ENCODE peak calls at places on chromosome 6, in nine cellular contexts. O is HepG2, Y is Panc1, Q is HL-60, Z is HCT116, E is K562, J is SK-N-SH, U is GM12878, K is GM23338. V is an unnamed sample.

GRCh38 chr6:149922642-149923326 is at the start of gene RAET1G:
- DNase-seq in Y (peak), Q (peak), O (peak), Z (peak), J (peak), E (peak), K (peak), U (no peak), V (peak)

GRCh38 chr6:125843593-125843992 is 52.8 kb downstream of the NCOA7 start:
- DNase-seq in Q (peak), K (no peak), U (no peak), O (no peak), E (peak), Z (no peak), Y (no peak), J (no peak), V (no peak)

GRCh38 chr6:147648936-147649335 is 140.4 kb downstream of the SAMD5 start:
- DNase-seq in E (no peak), Z (no peak), Q (no peak), U (no peak), J (no peak), K (no peak), Y (no peak), O (no peak), V (no peak)

GRCh38 chr6:138586638-138587037 is 87.3 kb upstream of the NHSL1 start:
- DNase-seq in Y (no peak), U (no peak), O (no peak), Z (no peak), K (no peak), Q (no peak), E (no peak), J (no peak), V (no peak)

GRCh38 chr6:38143191-38144154 is 323.9 kb downstream of the ZFAND3 start:
- DNase-seq in Q (no peak), O (no peak), Y (no peak), J (peak), E (no peak), Z (no peak), K (no peak), U (no peak), V (no peak)

GRCh38 chr6:107652526-107653182 is 162.7 kb downstream of the SOBP start:
- DNase-seq in K (no peak), O (no peak), Z (no peak), E (no peak), J (no peak), Y (no peak), Q (no peak), U (no peak), V (no peak)

GRCh38 chr6:38262609-38263008 is 377.1 kb downstream of the BTBD9 start:
- DNase-seq in Z (no peak), E (no peak), Y (no peak), K (no peak), O (no peak), J (no peak), U (no peak), Q (no peak), V (no peak)

GRCh38 chr6:33906413-33906812 is 102.6 kb upstream of the MLN start:
- DNase-seq in Y (no peak), O (no peak), E (no peak), Q (no peak), K (no peak), Z (no peak), J (no peak), U (no peak), V (no peak)

GRCh38 chr6:112237066-112237465 is 17.3 kb downstream of the LAMA4 start:
- DNase-seq in Y (no peak), K (no peak), J (no peak), E (no peak), U (no peak), O (no peak), Z (no peak), Q (no peak), V (no peak)

GRCh38 chr6:113596477-113596876 is 260.7 kb upstream of the MARCKS start:
- DNase-seq in K (no peak), O (no peak), Z (no peak), J (no peak), E (no peak), U (no peak), Q (no peak), Y (no peak), V (no peak)

GRCh38 chr6:131660195-131660594 is 23.1 kb downstream of the ENPP3 start:
- DNase-seq in Q (peak), Y (no peak), O (no peak), K (no peak), Z (peak), J (no peak), U (no peak), E (no peak), V (no peak)

GRCh38 chr6:156166093-156166492 is 611.1 kb upstream of the ARID1B start:
- DNase-seq in Q (no peak), O (no peak), J (no peak), Z (no peak), E (no peak), K (no peak), U (no peak), Y (no peak), V (no peak)

GRCh38 chr6:23388239-23388803 is 737.7 kb upstream of the NRSN1 start:
- DNase-seq in O (no peak), Q (no peak), U (no peak), Z (no peak), E (no peak), Y (no peak), J (no peak), K (no peak), V (no peak)

GRCh38 chr6:12174878-12175277 is 115.3 kb upstream of the EDN1 start:
- DNase-seq in U (no peak), Y (no peak), E (no peak), J (no peak), Q (no peak), O (no peak), K (no peak), Z (no peak), V (no peak)

GRCh38 chr6:474454-475185 is 83.1 kb downstream of the IRF4 start:
- DNase-seq in Z (no peak), Q (peak), Y (no peak), E (peak), U (peak), J (peak), O (no peak), K (no peak), V (no peak)

GRCh38 chr6:11323666-11324452 is 91.4 kb upstream of the NEDD9 start:
- DNase-seq in O (peak), Z (no peak), Q (peak), K (no peak), J (no peak), U (peak), E (no peak), Y (no peak), V (no peak)

GRCh38 chr6:149560736-149561135 is 5.4 kb upstream of the GINM1 start:
- DNase-seq in Z (peak), O (no peak), Q (peak), U (no peak), K (peak), E (peak), Y (no peak), J (peak), V (peak)

GRCh38 chr6:132058975-132059374 is 107.8 kb upstream of the CCN2 start:
- DNase-seq in J (no peak), U (no peak), E (no peak), Z (no peak), K (no peak), Q (no peak), O (no peak), Y (no peak), V (no peak)

GRCh38 chr6:27332692-27333641 is 20.9 kb upstream of the POM121L2 start:
- DNase-seq in U (peak), J (peak), Q (peak), Z (peak), K (peak), O (peak), Y (peak), E (peak), V (peak)

GRCh38 chr6:122052501-122052900 is 347.0 kb upstream of the HSF2 start:
- DNase-seq in Y (no peak), U (no peak), E (no peak), Z (no peak), O (no peak), K (no peak), J (no peak), Q (no peak), V (no peak)

GRCh38 chr6:88662163-88662580 is 301.2 kb downstream of the RNGTT start:
- DNase-seq in K (no peak), Z (peak), J (no peak), Q (peak), Y (no peak), E (no peak), O (peak), U (peak), V (peak)

GRCh38 chr6:7463785-7464184 is 74.2 kb downstream of the RIOK1 start:
- DNase-seq in Y (no peak), U (no peak), Z (no peak), J (no peak), O (peak), E (no peak), Q (no peak), K (peak), V (no peak)

GRCh38 chr6:26195376-26195923 is 108.2 kb downstream of the HFE start:
- DNase-seq in E (peak), Y (peak), O (peak), K (peak), J (peak), Q (peak), U (peak), Z (peak), V (peak)

GRCh38 chr6:32622545-32623401 is 14.4 kb upstream of the HLA-DQA1 start:
- DNase-seq in J (peak), Q (peak), K (peak), U (peak), E (peak), Y (no peak), O (peak), Z (no peak), V (no peak)

GRCh38 chr6:169172946-169173345 is 80.7 kb downstream of the THBS2 start:
- DNase-seq in Z (no peak), E (no peak), J (no peak), Q (no peak), O (no peak), Y (no peak), K (no peak), U (no peak), V (no peak)

GRCh38 chr6:48825501-48826317 is 637.3 kb downstream of the MMUT start:
- DNase-seq in Z (no peak), K (no peak), U (no peak), E (no peak), Y (no peak), Q (no peak), J (no peak), O (no peak), V (no peak)

GRCh38 chr6:55495277-55495676 is 83.7 kb downstream of the HMGCLL1 start:
- DNase-seq in Q (no peak), Z (no peak), Y (no peak), U (no peak), K (no peak), E (no peak), J (no peak), O (no peak), V (no peak)

GRCh38 chr6:169172435-169172834 is 81.2 kb downstream of the THBS2 start:
- DNase-seq in Q (no peak), Z (peak), Y (no peak), E (no peak), O (no peak), K (no peak), U (no peak), J (no peak), V (peak)

GRCh38 chr6:116536216-116536621 is 9.3 kb downstream of the TRAPPC3L start:
- DNase-seq in J (peak), K (peak), Z (peak), O (peak), E (peak), Q (peak), Y (peak), U (no peak), V (peak)

GRCh38 chr6:166423051-166423745 is 40.5 kb upstream of the MPC1 start:
- DNase-seq in Q (no peak), E (no peak), Z (no peak), U (no peak), J (no peak), K (no peak), Y (no peak), O (no peak), V (no peak)

GRCh38 chr6:166420351-166420750 is 37.6 kb upstream of the MPC1 start:
- DNase-seq in U (no peak), Q (peak), E (peak), J (no peak), Y (no peak), K (no peak), O (peak), Z (no peak), V (peak)

GRCh38 chr6:166424431-166424830 is 41.7 kb upstream of the MPC1 start:
- DNase-seq in K (no peak), U (no peak), J (no peak), O (no peak), Z (no peak), Q (no peak), E (no peak), Y (no peak), V (no peak)

GRCh38 chr6:166422201-166422940 is 39.6 kb upstream of the MPC1 start:
- DNase-seq in Z (no peak), O (no peak), Q (no peak), E (no peak), J (no peak), U (no peak), Y (no peak), K (no peak), V (no peak)

GRCh38 chr6:166423781-166424180 is 41.0 kb upstream of the MPC1 start:
- DNase-seq in E (no peak), Z (no peak), O (no peak), Y (no peak), J (no peak), U (no peak), K (no peak), Q (no peak), V (no peak)
- TF ChIP-seq REST in E (no peak), Z (no peak), O (no peak), Y (no peak), J (no peak), U (no peak), K (no peak), Q (no peak), V (no peak)

GRCh38 chr6:43096451-43097097 is 20.5 kb downstream of the PTK7 start:
- DNase-seq in J (peak), E (peak), Q (no peak), Z (no peak), K (peak), U (no peak), Y (no peak), O (no peak), V (no peak)
- TF ChIP-seq REST in J (no peak), E (no peak), Q (no peak), Z (no peak), K (no peak), U (no peak), Y (no peak), O (no peak), V (no peak)

GRCh38 chr6:135743476-135743875 is 108.0 kb upstream of the PDE7B start:
- DNase-seq in J (no peak), Q (no peak), O (no peak), E (no peak), K (peak), Y (no peak), U (no peak), Z (no peak), V (no peak)

GRCh38 chr6:135738646-135739045 is 112.9 kb upstream of the PDE7B start:
- DNase-seq in Z (no peak), U (no peak), E (no peak), Y (no peak), O (no peak), Q (no peak), J (no peak), K (no peak), V (no peak)

GRCh38 chr6:135740580-135740979 is 110.9 kb upstream of the PDE7B start:
- DNase-seq in Q (no peak), U (no peak), Z (no peak), O (no peak), E (no peak), Y (no peak), K (no peak), J (no peak), V (no peak)

DNA sequence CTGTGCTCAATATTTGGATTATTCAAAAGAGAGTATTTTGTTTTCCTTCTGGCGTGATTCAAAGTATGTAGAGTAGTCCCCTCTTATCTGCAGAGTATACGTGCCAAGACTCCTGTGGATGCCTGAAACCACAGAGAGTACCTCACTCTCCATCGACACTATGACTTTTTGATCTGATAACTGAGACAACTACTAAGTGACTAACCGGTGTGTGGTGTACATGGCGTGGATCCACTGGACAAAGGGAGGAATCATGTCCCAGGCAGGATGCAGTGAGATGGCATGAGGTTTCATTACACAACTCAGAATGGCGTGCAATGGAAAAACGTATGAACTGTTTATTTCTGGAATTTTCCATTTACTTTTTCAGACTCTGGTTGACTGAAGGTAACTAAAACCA is 112.2 kb upstream of the PDE7B start:
- DNase-seq in Q (no peak), J (no peak), K (no peak), Z (no peak), O (no peak), U (no peak), Y (no peak), E (no peak), V (no peak)
- TF ChIP-seq REST in Q (no peak), J (no peak), K (no peak), Z (no peak), O (no peak), U (no peak), Y (no peak), E (no peak), V (no peak)

DNA sequence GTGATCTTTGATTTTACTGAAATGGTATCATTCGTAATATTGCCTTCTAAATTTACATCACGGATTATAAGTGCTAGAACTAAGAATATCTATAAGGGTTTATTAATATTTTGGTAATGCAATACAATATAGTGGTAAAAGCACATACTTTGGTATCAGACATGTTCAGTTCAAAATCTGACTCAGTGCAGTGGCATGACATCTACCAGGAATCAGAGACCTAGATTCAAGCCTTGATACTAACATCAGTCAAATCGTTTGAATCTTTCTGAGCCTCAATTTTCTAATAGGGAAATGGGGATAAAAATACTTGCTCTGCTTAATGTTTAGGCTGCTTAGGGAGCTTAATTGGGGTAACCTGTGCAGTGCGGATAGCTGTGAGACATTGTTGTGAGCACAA is 488.0 kb downstream of the BCKDHB start:
- DNase-seq in U (no peak), Z (no peak), K (no peak), E (no peak), J (no peak), Y (no peak), O (no peak), Q (no peak), V (no peak)
- TF ChIP-seq REST in U (no peak), Z (no peak), K (no peak), E (no peak), J (no peak), Y (no peak), O (no peak), Q (no peak), V (no peak)